ENCODE peak calls at places on chromosomes 3 and 15, in four cellular contexts. E, A, B and U are unnamed samples.

GRCh38 chr3:71345429-71346027 is 238.0 kb downstream of the FOXP1 start:
- DNase-seq in B (no peak), E (no peak), A (no peak), U (no peak)

GRCh38 chr15:85031944-85032587 is 50.4 kb downstream of the PDE8A start:
- DNase-seq in B (no peak), A (no peak), E (no peak), U (no peak)

GRCh38 chr3:123920868-123921267 is 36.7 kb upstream of the MYLK start:
- DNase-seq in E (no peak), B (no peak), A (no peak), U (no peak)

GRCh38 chr15:60883691-60884319 is 345.3 kb downstream of the RORA start:
- DNase-seq in B (no peak), A (no peak), E (no peak), U (no peak)

GRCh38 chr3:73868688-73869315 is 244.1 kb upstream of the PDZRN3 start:
- DNase-seq in E (peak), A (peak), B (no peak), U (no peak)

GRCh38 chr3:113557374-113557773 is 25.0 kb downstream of the SIDT1 start:
- DNase-seq in B (no peak), E (no peak), A (peak), U (no peak)

GRCh38 chr3:159005148-159005547 is 203.3 kb downstream of the MFSD1 start:
- DNase-seq in B (no peak), A (no peak), E (no peak), U (no peak)

GRCh38 chr15:67820147-67820991 is 4.9 kb upstream of the SKOR1 start:
- DNase-seq in B (peak), A (no peak), E (no peak), U (no peak)

GRCh38 chr3:135792174-135792573 is 173.4 kb upstream of the PPP2R3A start:
- DNase-seq in A (no peak), E (no peak), B (no peak), U (peak)

GRCh38 chr3:5054098-5054497 is 68.0 kb upstream of the ARL8B start:
- DNase-seq in E (no peak), B (no peak), A (no peak), U (no peak)

GRCh38 chr3:143412084-143412483 is 292.5 kb downstream of the CHST2 start:
- DNase-seq in A (no peak), E (no peak), B (no peak), U (no peak)

GRCh38 chr3:169498336-169498735 is 165.2 kb downstream of the MECOM start:
- DNase-seq in E (no peak), B (no peak), A (no peak), U (no peak)

GRCh38 chr3:11514191-11514770 is 129.4 kb downstream of the VGLL4 start:
- DNase-seq in E (no peak), A (peak), B (no peak), U (no peak)

GRCh38 chr3:188440563-188440962 is 286.6 kb downstream of the LPP start:
- DNase-seq in A (no peak), E (no peak), B (no peak), U (no peak)

GRCh38 chr15:56365075-56365711 is at the start of gene TEX9:
- DNase-seq in E (peak), B (peak), A (peak), U (peak)

GRCh38 chr3:51716805-51717204 is 9.9 kb downstream of the GRM2 start:
- DNase-seq in A (no peak), E (no peak), B (no peak), U (no peak)

GRCh38 chr3:114606336-114606735 is 312.5 kb downstream of the TIGIT start:
- DNase-seq in B (no peak), E (no peak), A (no peak), U (no peak)

GRCh38 chr3:33312361-33312760 is 35.1 kb downstream of the FBXL2 start:
- DNase-seq in E (no peak), B (no peak), A (no peak), U (no peak)

GRCh38 chr3:108528459-108529231 is 18.2 kb upstream of the MYH15 start:
- DNase-seq in A (no peak), E (no peak), B (peak), U (no peak)

GRCh38 chr15:61916104-61916503 is 144.1 kb downstream of the VPS13C start:
- DNase-seq in E (no peak), A (no peak), B (no peak), U (no peak)

GRCh38 chr3:38551026-38551832 is 55.1 kb downstream of the EXOG start:
- DNase-seq in E (no peak), B (no peak), A (no peak), U (no peak)

GRCh38 chr15:80480909-80481308 is 76.7 kb downstream of the ARNT2 start:
- DNase-seq in A (peak), E (no peak), B (no peak), U (no peak)

GRCh38 chr3:18422972-18423371 is 2.2 kb downstream of the SATB1 start:
- DNase-seq in B (no peak), A (no peak), E (no peak), U (no peak)

GRCh38 chr3:44348993-44349392 is 10.4 kb downstream of the TCAIM start:
- DNase-seq in B (no peak), A (no peak), E (no peak), U (no peak)